ENCODE peak calls at places on chromosomes 13 and 19, in five cellular contexts. P is thoracic aorta, E is endodermal cell, N is Peyer's patch, T is astrocyte. V is an unnamed sample. For H3K27me3, the result is how much of the 10 kb centered on the place peaks cover.

GRCh38 chr13:27795718-27796019 is 3.4 kb downstream of the GSX1 start:
- DNase-seq in N (no peak), P (no peak), E (no peak), T (no peak), V (no peak)

GRCh38 chr13:113547248-113547971 is 37.1 kb upstream of the TFDP1 start:
- DNase-seq in T (peak), P (no peak), N (no peak), E (peak), V (no peak)

GRCh38 chr13:37621811-37622361 is 23.3 kb upstream of the POSTN start:
- DNase-seq in P (no peak), E (no peak), N (no peak), T (peak), V (no peak)

GRCh38 chr19:35031072-35031881 is 1.0 kb downstream of the SCN1B start:
- DNase-seq in N (no peak), P (no peak), T (peak), E (peak), V (no peak)

GRCh38 chr13:111920932-111921705 is 145.8 kb upstream of the SOX1 start:
- DNase-seq in T (no peak), N (no peak), E (peak), P (no peak), V (no peak)

GRCh38 chr19:8491574-8491973 is 10.9 kb downstream of the PRAM1 start:
- DNase-seq in E (peak), P (no peak), T (no peak), N (no peak), V (no peak)

GRCh38 chr13:60158321-60158801 is 5.4 kb downstream of the DIAPH3 start:
- DNase-seq in P (no peak), N (no peak), E (peak), T (no peak), V (no peak)

GRCh38 chr13:114111577-114111976 is 20.8 kb downstream of the RASA3 start:
- DNase-seq in N (no peak), T (no peak), P (no peak), E (peak), V (no peak)

GRCh38 chr13:75202981-75203380 is 279.0 kb downstream of the TBC1D4 start:
- DNase-seq in T (no peak), E (no peak), N (no peak), P (no peak), V (no peak)

GRCh38 chr13:48979892-48980291 is 4.2 kb downstream of the FNDC3A start:
- DNase-seq in E (no peak), P (no peak), N (no peak), T (no peak), V (no peak)

GRCh38 chr13:105979586-105979985 is 555.9 kb downstream of the EFNB2 start:
- DNase-seq in T (no peak), E (no peak), P (no peak), N (no peak), V (peak)

GRCh38 chr19:2461751-2462634 is 5.2 kb upstream of the LMNB2 start:
- DNase-seq in P (no peak), N (peak), T (peak), E (peak), V (no peak)

GRCh38 chr19:10920288-10920655 is 8.2 kb downstream of the YIPF2 start:
- DNase-seq in P (no peak), E (no peak), T (no peak), N (no peak), V (no peak)

GRCh38 chr13:45119469-45119989 is 781 bp upstream of the GTF2F2 start:
- DNase-seq in E (peak), N (peak), T (peak), P (no peak), V (peak)

GRCh38 chr13:45120967-45121366 is 657 bp downstream of the GTF2F2 start:
- DNase-seq in T (no peak), P (no peak), E (no peak), N (no peak), V (no peak)

GRCh38 chr13:45122941-45123340 is 2.6 kb downstream of the GTF2F2 start:
- DNase-seq in P (no peak), N (no peak), T (no peak), E (no peak), V (no peak)

GRCh38 chr13:45121421-45121820 is 1.1 kb downstream of the GTF2F2 start:
- DNase-seq in P (no peak), T (no peak), N (no peak), E (no peak), V (peak)

DNA sequence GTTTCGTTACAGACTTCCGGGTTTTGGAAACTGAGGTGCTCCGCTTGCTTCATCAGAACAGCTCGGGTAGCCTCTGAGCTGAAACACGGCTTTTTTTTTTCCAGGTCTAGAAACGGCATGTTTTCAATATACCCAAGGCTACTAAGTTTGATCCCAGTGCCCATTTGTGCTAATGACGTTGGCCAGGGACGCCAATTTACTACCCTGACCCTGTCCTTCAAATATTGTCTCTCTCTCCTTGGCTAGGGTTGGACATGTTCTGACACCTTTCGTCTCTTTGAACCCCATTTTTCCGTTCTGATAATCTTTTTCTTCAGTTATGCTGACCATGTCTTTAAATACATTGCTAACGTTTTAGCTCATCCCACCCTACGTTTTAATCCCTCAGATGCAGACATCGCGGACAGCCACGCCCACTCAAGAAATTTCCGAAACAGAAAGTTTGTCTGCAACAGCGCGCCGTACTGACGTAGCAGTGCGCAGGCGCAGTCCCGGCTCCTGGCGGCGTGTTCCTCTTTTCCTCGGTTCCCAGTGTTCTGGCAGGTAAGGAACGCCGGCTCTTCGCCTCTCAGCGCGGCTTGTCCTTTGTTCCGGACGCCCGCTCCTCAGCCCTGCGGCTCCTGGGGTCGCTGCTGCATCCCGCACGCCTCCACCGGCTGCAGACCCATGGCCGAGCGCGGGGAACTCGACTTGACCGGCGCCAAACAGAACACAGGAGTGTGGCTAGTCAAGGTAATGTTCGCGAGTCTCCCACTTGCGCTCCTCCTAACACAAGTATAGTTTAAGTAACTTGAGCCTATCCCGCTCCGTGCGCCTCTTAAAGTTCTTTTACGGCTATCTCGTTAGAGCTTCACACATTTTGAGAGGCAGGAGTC is at the start of gene GTF2F2:
- DNase-seq in P (peak), T (peak), E (peak), N (peak), V (peak)
- TF ChIP-seq CTCF in P (no peak), T (no peak), E (peak), N (no peak), V (no peak)

GRCh38 chr19:6894313-6894712 is 6.9 kb downstream of the ADGRE1 start:
- DNase-seq in T (no peak), N (no peak), E (no peak), P (no peak), V (no peak)
- H3K27me3 ChIP-seq in T (under half), N (under half), E (under half), P (under half), V (under half)

DNA sequence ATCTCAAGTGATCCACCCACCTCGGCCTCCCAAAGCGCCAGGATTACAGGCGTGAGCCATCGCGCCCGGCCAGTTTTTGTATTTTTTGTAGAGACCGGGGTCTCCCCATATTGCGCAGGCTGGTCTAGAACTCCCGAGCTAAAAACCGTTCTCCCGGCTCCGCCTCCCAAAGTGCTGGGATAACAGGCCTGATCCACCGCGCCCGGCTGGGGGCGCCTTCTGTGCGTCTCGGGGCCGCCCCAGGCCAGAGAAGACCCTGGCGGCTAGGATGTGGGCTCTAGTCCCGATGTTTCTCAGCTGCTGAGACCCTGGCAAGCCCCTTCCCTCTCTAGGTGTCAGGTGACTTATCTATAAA is 3.6 kb downstream of the ARHGAP45 start:
- DNase-seq in P (no peak), E (peak), N (no peak), T (no peak), V (no peak)
- TF ChIP-seq CTCF in P (no peak), E (peak), N (no peak), T (no peak), V (peak)

GRCh38 chr13:99984134-99984462 is 2.5 kb downstream of the ZIC2 start:
- DNase-seq in N (no peak), P (no peak), E (no peak), T (no peak), V (no peak)

GRCh38 chr13:99982021-99982740 is 597 bp downstream of the ZIC2 start:
- DNase-seq in T (no peak), E (no peak), P (no peak), N (no peak), V (no peak)

GRCh38 chr13:99983401-99984133 is 2.0 kb downstream of the ZIC2 start:
- DNase-seq in T (no peak), E (peak), P (no peak), N (no peak), V (no peak)

GRCh38 chr13:99981115-99982020 is at the start of gene ZIC2:
- DNase-seq in E (peak), P (no peak), N (no peak), T (peak), V (no peak)

DNA sequence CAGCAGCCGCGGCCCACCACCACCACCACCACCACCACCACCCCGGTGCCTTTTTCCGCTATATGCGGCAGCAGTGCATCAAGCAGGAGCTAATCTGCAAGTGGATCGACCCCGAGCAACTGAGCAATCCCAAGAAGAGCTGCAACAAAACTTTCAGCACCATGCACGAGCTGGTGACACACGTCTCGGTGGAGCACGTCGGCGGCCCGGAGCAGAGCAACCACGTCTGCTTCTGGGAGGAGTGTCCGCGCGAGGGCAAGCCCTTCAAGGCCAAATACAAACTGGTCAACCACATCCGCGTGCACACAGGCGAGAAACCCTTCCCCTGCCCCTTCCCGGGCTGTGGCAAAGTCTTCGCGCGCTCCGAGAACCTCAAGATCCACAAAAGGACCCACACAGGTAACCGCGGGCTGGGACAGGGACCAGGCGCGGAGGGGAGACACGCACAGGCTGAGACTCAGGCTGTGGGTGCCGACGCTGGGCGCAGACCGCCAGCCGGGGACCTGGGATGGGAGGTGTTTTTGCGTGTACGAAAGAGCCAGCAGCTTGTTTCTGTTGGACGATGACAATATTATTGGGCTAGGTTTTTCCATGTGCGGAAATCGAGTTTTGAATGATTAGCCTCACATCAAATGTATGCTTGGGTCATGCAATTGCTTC is 1.3 kb downstream of the ZIC2 start:
- DNase-seq in N (no peak), E (no peak), T (no peak), P (no peak), V (no peak)
- H3K27me3 ChIP-seq in N (under half), E (under half), T (half or more), P (half or more), V (half or more)

V was measured in bronchial epithelial cell.